ENCODE peak calls at places on chromosomes 11 and 22, in ten cellular contexts. M is astrocyte; T is adrenal gland; R is CD4-positive, CD25-positive, alpha-beta regulatory T cell; L is right lobe of liver; U is cardiac muscle cell; F is ovary; S is H1; N is colonic mucosa; J is A549. H is an unnamed sample. For H3K4me1, the result is how much of the 10 kb centered on the place peaks cover.

GRCh38 chr11:61061081-61061826 is 41.0 kb upstream of the CD5 start:
- DNase-seq in M (peak), T (no peak), R (peak), L (peak), U (peak), F (no peak), S (no peak), N (no peak), J (no peak), H (peak)

GRCh38 chr11:57638005-57638760 is 11.5 kb downstream of the YPEL4 start:
- DNase-seq in M (peak), T (peak), R (no peak), L (no peak), U (peak), F (peak), S (peak), N (no peak), J (peak), H (peak)

GRCh38 chr11:113806403-113806802 is 26.8 kb downstream of the CLDN25 start:
- DNase-seq in M (no peak), T (no peak), R (peak), L (peak), U (peak), F (no peak), S (peak), N (peak), J (peak), H (peak)

GRCh38 chr22:45460288-45461109 is 42.2 kb upstream of the FBLN1 start:
- DNase-seq in M (no peak), T (no peak), R (no peak), L (no peak), U (peak), F (peak), S (no peak), N (peak), J (no peak), H (no peak)

GRCh38 chr22:40491990-40492631 is 121.7 kb downstream of the SGSM3 start:
- DNase-seq in M (peak), T (no peak), R (no peak), L (no peak), U (peak), F (no peak), S (no peak), N (no peak), J (no peak), H (no peak)

GRCh38 chr11:13229136-13229535 is 48.5 kb upstream of the BMAL1 start:
- DNase-seq in M (no peak), T (no peak), R (no peak), L (no peak), U (no peak), F (no peak), S (no peak), N (no peak), J (no peak), H (no peak)

GRCh38 chr22:48749555-48750227 is 1078.0 kb downstream of the BRD1 start:
- DNase-seq in M (no peak), T (peak), R (no peak), L (no peak), U (no peak), F (no peak), S (no peak), N (no peak), J (no peak), H (no peak)

GRCh38 chr11:28529540-28530410 is 421.6 kb downstream of the METTL15 start:
- DNase-seq in M (peak), T (no peak), R (peak), L (no peak), U (peak), F (no peak), S (no peak), N (no peak), J (peak), H (no peak)

GRCh38 chr22:46031561-46031960 is 54.6 kb upstream of the WNT7B start:
- DNase-seq in M (no peak), T (no peak), R (no peak), L (no peak), U (no peak), F (no peak), S (no peak), N (no peak), J (no peak), H (no peak)

GRCh38 chr22:50014655-50015401 is 2.3 kb upstream of the IL17REL start:
- DNase-seq in M (no peak), T (no peak), R (peak), L (no peak), U (no peak), F (no peak), S (peak), N (no peak), J (no peak), H (peak)

GRCh38 chr11:70201876-70202861 is 927 bp upstream of the FADD start:
- DNase-seq in M (no peak), T (no peak), R (no peak), L (no peak), U (peak), F (no peak), S (no peak), N (no peak), J (no peak), H (peak)

GRCh38 chr11:35144811-35145210 is 5.8 kb downstream of the CD44 start:
- DNase-seq in M (peak), T (no peak), R (no peak), L (no peak), U (peak), F (no peak), S (no peak), N (no peak), J (no peak), H (no peak)

GRCh38 chr11:35145249-35145648 is 6.3 kb downstream of the CD44 start:
- DNase-seq in M (peak), T (no peak), R (no peak), L (no peak), U (no peak), F (no peak), S (no peak), N (no peak), J (no peak), H (peak)

GRCh38 chr11:35143509-35144102 is 4.6 kb downstream of the CD44 start:
- DNase-seq in M (no peak), T (no peak), R (no peak), L (no peak), U (no peak), F (no peak), S (no peak), N (no peak), J (no peak), H (no peak)

GRCh38 chr11:35142481-35143207 is 3.7 kb downstream of the CD44 start:
- DNase-seq in M (peak), T (no peak), R (peak), L (no peak), U (peak), F (no peak), S (no peak), N (peak), J (no peak), H (peak)

DNA sequence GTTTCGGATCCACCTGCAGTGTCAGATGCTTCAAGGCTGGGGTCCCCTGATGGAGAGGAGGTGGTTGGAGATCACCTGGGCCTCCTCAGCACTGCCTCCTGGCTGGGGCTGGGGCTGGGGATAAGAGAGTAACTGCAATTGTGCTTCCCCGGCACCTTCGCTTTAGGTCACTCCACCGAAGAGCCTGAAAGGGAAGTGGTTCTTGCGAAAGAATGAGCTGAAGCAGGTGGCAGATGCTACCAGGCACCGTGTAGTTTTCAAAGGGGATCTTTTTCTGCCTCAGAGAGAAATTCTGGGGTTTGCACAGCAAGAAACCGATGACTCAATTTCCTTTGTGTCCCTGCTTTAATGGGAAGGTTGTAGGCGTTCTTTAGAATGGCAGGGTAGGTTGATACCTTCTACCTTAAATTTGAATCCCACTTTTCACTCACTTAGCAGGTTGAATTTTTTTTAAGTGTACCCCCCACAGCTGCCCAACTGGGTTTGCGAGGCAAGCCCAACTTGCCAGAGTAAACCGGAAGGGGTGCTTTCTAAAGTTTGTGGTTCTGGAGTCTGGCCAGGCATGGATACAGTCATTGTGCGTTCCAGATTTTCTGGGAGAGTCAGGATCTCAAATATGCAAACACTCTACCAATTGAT is 5.3 kb downstream of the CD44 start:
- DNase-seq in M (peak), T (no peak), R (peak), L (no peak), U (peak), F (no peak), S (no peak), N (no peak), J (no peak), H (peak)
- H3K4me3 ChIP-seq in M (peak), T (no peak), R (peak), L (no peak), U (no peak), F (peak), S (no peak), N (no peak), J (peak), H (no peak)

DNA sequence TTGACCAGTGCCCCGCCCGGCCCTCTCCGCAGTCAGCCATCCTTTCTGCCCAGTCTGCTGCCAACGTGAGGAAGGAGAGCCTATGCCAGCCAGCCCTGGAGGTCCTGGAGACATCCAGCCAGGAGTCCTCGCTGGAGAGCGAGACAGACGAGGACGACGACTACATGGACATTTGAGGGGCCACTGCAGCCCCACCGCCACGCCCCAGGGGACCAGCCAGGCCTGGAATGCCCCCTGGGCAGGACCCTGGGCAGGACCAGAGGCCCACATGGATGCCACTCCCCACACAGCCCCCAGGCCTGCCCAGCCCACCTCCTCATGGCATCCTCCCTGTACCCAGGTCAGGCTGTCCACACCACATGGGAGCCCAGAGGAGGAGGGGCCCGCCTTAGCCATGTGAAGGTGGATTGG is 3.3 kb upstream of the SUSD2 start:
- DNase-seq in M (no peak), T (no peak), R (no peak), L (no peak), U (no peak), F (no peak), S (no peak), N (no peak), J (no peak), H (no peak)
- H3K27ac ChIP-seq in M (no peak), T (no peak), R (no peak), L (no peak), U (no peak), F (no peak), S (no peak), N (no peak), J (no peak), H (no peak)

GRCh38 chr11:64769283-64769682 is 9.1 kb downstream of the SF1 start:
- DNase-seq in M (no peak), T (no peak), R (no peak), L (no peak), U (no peak), F (no peak), S (no peak), N (no peak), J (no peak), H (no peak)

GRCh38 chr11:64774144-64774543 is 4.2 kb downstream of the SF1 start:
- DNase-seq in M (no peak), T (peak), R (no peak), L (no peak), U (no peak), F (no peak), S (no peak), N (no peak), J (no peak), H (no peak)

GRCh38 chr11:64771861-64772260 is 6.5 kb downstream of the SF1 start:
- DNase-seq in M (no peak), T (no peak), R (no peak), L (no peak), U (no peak), F (no peak), S (no peak), N (no peak), J (no peak), H (no peak)

GRCh38 chr11:64770120-64770519 is 8.2 kb downstream of the SF1 start:
- DNase-seq in M (no peak), T (no peak), R (no peak), L (no peak), U (no peak), F (no peak), S (no peak), N (no peak), J (no peak), H (no peak)

DNA sequence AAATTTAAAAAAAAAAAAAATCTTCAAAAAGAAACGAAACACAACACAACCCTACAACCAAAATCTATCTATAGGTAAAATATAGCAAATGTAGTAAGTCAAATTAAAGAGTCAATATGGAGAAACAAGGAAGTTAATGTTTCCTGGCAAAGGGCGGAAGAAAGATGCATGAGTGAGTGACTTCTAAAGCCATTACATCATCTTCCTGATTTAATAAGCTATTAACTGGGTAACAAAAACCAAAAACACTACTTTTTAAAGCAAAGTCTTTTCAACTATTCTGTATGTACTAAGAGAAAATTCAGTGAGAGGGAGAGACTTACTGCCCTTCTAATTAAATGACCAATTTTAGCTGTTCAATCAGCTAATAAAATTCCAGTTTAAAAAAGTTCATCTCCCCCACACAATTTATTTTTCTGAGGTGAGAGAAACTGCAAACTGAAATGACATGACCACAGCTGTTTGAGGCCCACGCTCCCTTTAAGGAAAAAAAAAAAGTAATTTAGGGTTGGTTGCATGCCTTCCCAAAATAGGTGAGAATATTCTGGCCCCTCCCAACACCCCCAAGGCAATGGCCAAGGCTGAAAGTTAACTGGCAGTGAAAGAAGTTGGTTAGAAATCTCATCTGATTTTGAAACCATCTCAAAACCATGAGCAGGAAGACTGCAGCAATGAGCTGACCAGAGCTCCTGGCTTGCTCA is 5.9 kb downstream of the SF1 start:
- DNase-seq in M (no peak), T (no peak), R (peak), L (no peak), U (no peak), F (no peak), S (no peak), N (no peak), J (no peak), H (no peak)
- H3K4me1 ChIP-seq in M (under half), T (under half), R (half or more), L (under half), U (under half), F (under half), S (under half), N (under half), J (under half), H (under half)

GRCh38 chr11:7088921-7089320 is at the start of gene RBMXL2:
- DNase-seq in M (no peak), T (no peak), R (no peak), L (no peak), U (peak), F (no peak), S (no peak), N (no peak), J (no peak), H (no peak)
- H3K4me3 ChIP-seq in M (no peak), T (no peak), R (no peak), L (no peak), U (no peak), F (no peak), S (no peak), N (no peak), J (no peak), H (no peak)

DNA sequence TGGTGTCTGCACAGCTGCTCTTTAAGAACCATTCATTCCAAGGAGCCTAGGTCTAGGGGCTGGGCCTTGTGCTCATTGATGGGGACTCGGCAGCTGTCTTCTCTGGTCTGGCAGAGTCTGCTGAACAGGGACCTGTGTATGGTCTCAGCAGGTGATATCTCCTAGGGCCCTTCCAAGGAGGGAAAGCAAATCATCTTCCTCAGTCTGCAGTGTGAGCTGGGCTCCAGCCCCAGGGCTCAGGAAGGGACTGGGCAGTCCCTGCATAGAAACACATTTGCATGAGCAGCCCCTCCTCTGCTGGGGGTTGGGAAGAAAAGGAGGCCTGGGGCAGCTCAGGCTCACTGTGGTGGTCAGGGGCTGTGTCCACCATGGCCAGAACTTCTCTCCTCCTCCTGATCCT is 66.0 kb upstream of the VPREB1 start:
- DNase-seq in M (no peak), T (no peak), R (no peak), L (no peak), U (no peak), F (no peak), S (no peak), N (no peak), J (no peak), H (no peak)
- H3K27ac ChIP-seq in M (no peak), T (no peak), R (no peak), L (no peak), U (no peak), F (no peak), S (no peak), N (no peak), J (no peak), H (no peak)

GRCh38 chr11:45900916-45901617 is 6.0 kb downstream of the FREY1 start:
- DNase-seq in M (no peak), T (no peak), R (no peak), L (no peak), U (peak), F (peak), S (no peak), N (no peak), J (no peak), H (no peak)

GRCh38 chr11:45899086-45899447 is 8.0 kb downstream of the FREY1 start:
- DNase-seq in M (no peak), T (no peak), R (no peak), L (no peak), U (no peak), F (no peak), S (no peak), N (no peak), J (no peak), H (no peak)

GRCh38 chr11:45897556-45897955 is 9.5 kb downstream of the FREY1 start:
- DNase-seq in M (no peak), T (no peak), R (no peak), L (no peak), U (no peak), F (no peak), S (no peak), N (no peak), J (peak), H (no peak)

GRCh38 chr11:45901646-45902045 is 5.4 kb downstream of the FREY1 start:
- DNase-seq in M (no peak), T (no peak), R (no peak), L (no peak), U (no peak), F (no peak), S (no peak), N (no peak), J (no peak), H (no peak)

GRCh38 chr11:45899448-45900174 is 7.5 kb downstream of the FREY1 start:
- DNase-seq in M (peak), T (peak), R (peak), L (peak), U (peak), F (peak), S (peak), N (peak), J (peak), H (peak)
- H3K4me1 ChIP-seq in M (under half), T (under half), R (under half), L (under half), U (under half), F (under half), S (under half), N (under half), J (under half), H (under half)

DNA sequence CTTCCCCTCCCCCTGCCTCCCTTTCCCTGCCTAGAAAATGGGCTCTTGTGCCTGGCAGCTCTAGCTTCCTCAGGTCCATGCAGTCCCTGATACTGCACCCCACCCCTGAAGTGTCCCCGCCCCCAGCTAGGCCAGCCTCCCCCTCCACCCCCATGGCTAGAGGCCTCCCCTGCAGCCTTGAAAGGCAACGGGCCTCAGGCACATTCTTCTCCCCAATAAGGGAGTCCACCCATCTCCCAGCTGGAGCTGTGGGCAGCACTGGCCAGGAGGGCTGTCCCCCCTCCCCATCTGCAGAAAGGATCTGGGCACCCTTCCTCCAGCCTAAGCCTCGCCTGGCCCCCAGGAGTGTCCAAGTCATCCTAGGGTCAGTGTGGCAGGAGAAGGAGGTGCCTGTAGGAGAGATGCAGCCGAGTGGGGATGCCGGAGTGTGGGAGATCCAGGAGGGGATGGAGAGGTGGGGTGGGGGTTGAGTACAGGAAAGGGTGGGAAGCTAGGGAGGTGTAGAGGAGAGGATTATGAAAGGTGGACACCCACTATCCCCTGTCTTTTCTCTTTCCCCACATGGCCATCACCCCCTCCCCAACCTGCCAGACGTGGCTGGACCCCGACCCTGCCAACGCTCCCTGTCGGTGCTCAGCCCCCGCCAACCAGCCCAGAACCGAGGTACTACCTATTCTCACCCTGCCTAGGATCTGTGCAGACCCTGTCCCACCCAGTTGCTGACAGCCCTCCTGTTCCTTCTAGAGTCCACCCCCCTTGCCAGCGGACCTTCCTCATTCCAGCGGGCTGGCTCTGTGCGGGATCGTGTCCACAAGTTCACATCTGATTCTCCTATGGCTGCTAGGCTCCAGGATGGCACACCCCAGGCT is 9.3 kb downstream of the SMTN start:
- DNase-seq in M (no peak), T (no peak), R (no peak), L (no peak), U (no peak), F (no peak), S (no peak), N (no peak), J (no peak), H (no peak)
- H3K4me3 ChIP-seq in M (no peak), T (no peak), R (no peak), L (no peak), U (no peak), F (no peak), S (no peak), N (no peak), J (no peak), H (no peak)